ENCODE peak calls at places on chromosomes 5 and 9, in four cellular contexts. I, L, F and T are unnamed samples.

GRCh38 chr5:89988129-89988528 is 421.4 kb downstream of the CETN3 start:
- DNase-seq in I (no peak), L (no peak), F (no peak), T (no peak)

GRCh38 chr5:1884638-1885475 is 2.1 kb upstream of the IRX4 start:
- DNase-seq in F (no peak), L (no peak), I (no peak), T (no peak)

GRCh38 chr5:75457691-75458090 is 53.7 kb downstream of the CERT1 start:
- DNase-seq in I (no peak), F (peak; percentile 66), L (no peak), T (no peak)

GRCh38 chr9:133701981-133702797 is 36.0 kb downstream of the SARDH start:
- DNase-seq in I (no peak), F (no peak), L (no peak), T (peak; percentile 76)

GRCh38 chr5:125399885-125400284 is 653.4 kb upstream of the ZNF608 start:
- DNase-seq in I (no peak), F (no peak), L (no peak), T (no peak)

GRCh38 chr9:112831969-112832368 is 58.7 kb downstream of the SLC46A2 start:
- DNase-seq in L (no peak), F (no peak), I (no peak), T (no peak)

GRCh38 chr5:109741390-109741789 is 51.7 kb downstream of the MAN2A1 start:
- DNase-seq in L (no peak), I (no peak), F (no peak), T (no peak)

GRCh38 chr5:139644001-139644456 is 4.1 kb upstream of the CXXC5 start:
- DNase-seq in F (peak; percentile 20), I (no peak), L (no peak), T (no peak)

GRCh38 chr9:72133365-72134035 is 15.7 kb upstream of the GDA start:
- DNase-seq in I (no peak), F (no peak), L (no peak), T (no peak)

GRCh38 chr5:61965074-61965473 is 340.9 kb upstream of the KIF2A start:
- DNase-seq in L (no peak), I (no peak), F (no peak), T (no peak)
- H3K4me3 ChIP-seq in L (no peak overlapping the region), I (no peak overlapping the region), F (no peak overlapping the region), T (no peak overlapping the region)

GRCh38 chr5:59897075-59897474 is 3.5 kb upstream of the PDE4D start:
- DNase-seq in L (no peak), I (no peak), F (no peak), T (no peak)
- TF ChIP-seq EP300 in L (no peak), I (no peak), F (no peak), T (no peak)

DNA sequence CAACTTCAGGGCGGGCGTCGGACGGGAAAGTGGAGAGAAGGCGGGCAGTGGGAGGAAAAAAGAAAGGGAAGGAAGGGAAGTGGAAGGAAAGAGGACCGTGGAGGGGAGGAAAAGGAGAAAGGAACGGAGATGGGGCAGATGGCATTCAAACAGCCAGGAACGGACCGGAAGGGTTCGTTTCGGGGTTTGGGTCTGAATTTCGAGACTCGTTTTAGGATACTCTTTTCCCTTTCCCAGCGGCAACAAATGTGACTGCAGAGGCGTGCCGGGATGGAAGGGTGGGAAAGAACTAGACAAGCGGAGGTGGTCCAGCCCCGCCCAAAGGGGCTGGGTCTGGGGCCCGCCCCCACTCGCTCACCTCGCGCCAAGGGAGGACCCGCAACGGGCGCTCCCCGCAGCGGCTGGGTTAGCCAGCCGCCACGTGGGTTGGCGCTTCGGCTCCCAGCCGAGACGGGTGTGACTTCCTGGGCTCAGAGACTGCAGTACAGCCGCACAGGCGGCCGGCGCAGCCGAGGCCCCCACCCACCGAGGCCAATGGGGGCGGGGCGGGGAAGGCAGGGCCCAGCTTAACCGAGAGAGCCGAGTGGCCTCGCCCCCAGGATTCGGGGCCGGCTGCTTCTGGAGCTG is 2.7 kb downstream of the VCAN start:
- DNase-seq in L (peak; percentile 73), F (peak; percentile 42), I (peak; percentile 61), T (peak; percentile 58)
- TF ChIP-seq POLR2A in L (no peak), F (no peak), I (peak; percentile 10), T (no peak)

GRCh38 chr9:98921740-98922139 is 22.0 kb upstream of the COL15A1 start:
- DNase-seq in F (no peak), L (no peak), I (no peak), T (no peak)
- H3K4me3 ChIP-seq in F (no peak overlapping the region), L (no peak overlapping the region), I (no peak overlapping the region), T (no peak overlapping the region)

DNA sequence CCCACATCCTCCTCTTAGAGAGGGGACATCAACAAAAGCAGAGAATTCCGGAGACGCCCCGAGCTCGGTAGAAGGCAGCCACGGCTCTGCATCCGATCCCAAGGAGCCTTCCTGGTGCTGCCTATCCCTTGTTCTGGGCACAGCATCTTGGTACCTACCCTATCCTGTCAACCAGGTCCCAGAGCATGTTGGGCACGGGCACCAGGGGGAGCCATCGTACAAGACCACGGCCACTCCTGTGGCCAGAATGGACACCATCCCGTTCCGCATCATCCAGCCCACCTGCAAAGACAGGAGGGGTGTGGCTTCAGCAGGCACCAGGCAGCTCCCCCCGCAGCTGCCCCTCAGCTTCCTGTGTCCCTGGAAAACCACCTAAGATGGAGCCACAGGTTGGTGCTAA is 62.7 kb upstream of the ZNF354A start:
- DNase-seq in L (no peak), F (peak; percentile 52), I (no peak), T (no peak)
- TF ChIP-seq EP300 in L (no peak), F (no peak), I (no peak), T (no peak)

GRCh38 chr9:92293452-92294296 is at the start of gene IARS1:
- DNase-seq in F (peak; percentile 99), L (peak; percentile 99), I (peak; percentile 96), T (peak; percentile 98)
- TF ChIP-seq POLR2A in F (no peak), L (peak; percentile 26), I (peak; percentile 86), T (peak; percentile 64)

DNA sequence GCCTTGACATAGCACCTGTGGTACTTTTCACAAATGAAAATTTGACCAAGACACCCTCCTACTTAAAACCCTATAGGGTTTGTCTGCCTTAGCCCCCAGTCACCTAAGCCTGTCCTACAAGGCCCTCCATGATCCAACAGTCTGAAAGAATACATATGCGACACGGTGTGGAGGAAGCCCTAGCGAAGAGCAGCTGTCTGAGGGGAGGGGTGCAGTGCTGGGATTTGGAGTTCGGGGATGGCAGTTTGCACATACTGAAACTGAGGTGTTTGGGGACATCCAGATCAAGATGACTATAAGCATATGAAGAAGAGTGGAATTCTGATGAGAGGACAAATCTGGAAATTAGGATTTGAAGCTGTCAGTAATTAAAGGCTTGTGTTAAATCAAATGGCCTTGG is 7.2 kb upstream of the MYORG start:
- DNase-seq in I (no peak), L (no peak), F (no peak), T (no peak)
- H3K4me3 ChIP-seq in I (no peak overlapping the region), L (no peak overlapping the region), F (no peak overlapping the region), T (no peak overlapping the region)